ENCODE peak calls at places on chromosome 18, in four cellular contexts. H is right lobe of liver; Y is foreskin keratinocyte; Q is central memory CD4-positive, alpha-beta T cell. O is an unnamed sample.

GRCh38 chr18:59959606-59960005 is 59.8 kb downstream of the PMAIP1 start:
- DNase-seq in Y (no peak), Q (no peak), H (no peak), O (no peak)

GRCh38 chr18:11310476-11311086 is 161.2 kb upstream of the PIEZO2 start:
- DNase-seq in Q (no peak), Y (no peak), H (peak), O (no peak)

GRCh38 chr18:67669993-67670671 is 153.6 kb upstream of the DSEL start:
- DNase-seq in H (no peak), Y (peak), Q (no peak), O (no peak)

GRCh38 chr18:77114564-77115391 is 17.8 kb downstream of the MBP start:
- DNase-seq in H (peak), Y (peak), Q (no peak), O (no peak)

GRCh38 chr18:57445488-57446319 is 10.5 kb downstream of the ONECUT2 start:
- DNase-seq in H (peak), Q (no peak), Y (no peak), O (no peak)

GRCh38 chr18:60981651-60982050 is 351.6 kb upstream of the CDH20 start:
- DNase-seq in Q (no peak), H (no peak), Y (no peak), O (no peak)

GRCh38 chr18:75854174-75854573 is 426.7 kb upstream of the SMIM21 start:
- DNase-seq in Q (no peak), Y (no peak), H (no peak), O (no peak)

GRCh38 chr18:31176531-31176930 is 13.9 kb upstream of the DSC1 start:
- DNase-seq in Y (peak), H (no peak), Q (no peak), O (no peak)